ENCODE peak calls at places on chromosomes 7 and 10, in four cellular contexts. M is upper lobe of right lung, I is cardiac muscle cell, J is dorsolateral prefrontal cortex. R is an unnamed sample.

GRCh38 chr10:18332048-18332447 is 191.8 kb downstream of the CACNB2 start:
- DNase-seq in I (peak), J (no peak), M (no peak), R (no peak)

GRCh38 chr7:134690614-134691504 is 44.2 kb downstream of the BPGM start:
- DNase-seq in I (no peak), M (no peak), J (peak), R (no peak)

GRCh38 chr7:65216469-65216868 is 157.2 kb upstream of the ZNF92 start:
- DNase-seq in J (no peak), I (peak), M (peak), R (peak)

GRCh38 chr7:98521089-98521692 is 95.9 kb upstream of the NPTX2 start:
- DNase-seq in I (no peak), J (no peak), M (peak), R (no peak)

GRCh38 chr7:70833726-70834125 is 298.2 kb upstream of the GALNT17 start:
- DNase-seq in J (no peak), M (no peak), I (no peak), R (no peak)

GRCh38 chr7:144036302-144036858 is 12.4 kb upstream of the OR2A5 start:
- DNase-seq in J (no peak), M (no peak), I (no peak), R (no peak)

GRCh38 chr10:22381262-22381661 is 36.0 kb downstream of the SPAG6 start:
- DNase-seq in I (no peak), J (no peak), M (no peak), R (no peak)

GRCh38 chr7:116142374-116142773 is 68.0 kb upstream of the TES start:
- DNase-seq in J (no peak), I (no peak), M (no peak), R (no peak)

GRCh38 chr7:22116451-22117027 is 170.8 kb upstream of the CDCA7L start:
- DNase-seq in I (no peak), M (no peak), J (no peak), R (no peak)

GRCh38 chr7:153413540-153414287 is 638.5 kb upstream of the DPP6 start:
- DNase-seq in M (no peak), J (no peak), I (no peak), R (no peak)

GRCh38 chr7:69018200-69018599 is 580.1 kb upstream of the AUTS2 start:
- DNase-seq in J (no peak), M (no peak), I (peak), R (no peak)

GRCh38 chr10:28411648-28412047 is 108.8 kb upstream of the MPP7 start:
- DNase-seq in J (no peak), M (no peak), I (no peak), R (no peak)

GRCh38 chr7:32957326-32958045 is at the start of gene FKBP9:
- DNase-seq in J (peak), M (peak), I (peak), R (no peak)

GRCh38 chr10:10533417-10533816 is 484.3 kb upstream of the CELF2 start:
- DNase-seq in J (no peak), I (no peak), M (no peak), R (no peak)

GRCh38 chr10:59362991-59363390 is 642 bp upstream of the FAM13C start:
- DNase-seq in M (peak), I (peak), J (peak), R (no peak)

GRCh38 chr10:95755511-95756004 is 405 bp upstream of the ENTPD1 start:
- DNase-seq in I (peak), M (no peak), J (no peak), R (no peak)

GRCh38 chr7:117827861-117828260 is 45.4 kb downstream of the CTTNBP2 start:
- DNase-seq in J (no peak), I (no peak), M (no peak), R (peak)

GRCh38 chr7:26040085-26040484 is 111.9 kb upstream of the NFE2L3 start:
- DNase-seq in J (no peak), M (no peak), I (no peak), R (no peak)

GRCh38 chr7:45712057-45712689 is 138.0 kb downstream of the ADCY1 start:
- DNase-seq in I (no peak), M (peak), J (peak), R (no peak)

GRCh38 chr10:72337039-72337629 is 17.6 kb downstream of the DNAJB12 start:
- DNase-seq in M (peak), I (peak), J (peak), R (no peak)

GRCh38 chr7:91784469-91784868 is 96.0 kb downstream of the MTERF1 start:
- DNase-seq in I (peak), M (no peak), J (no peak), R (peak)

GRCh38 chr10:14909101-14909500 is 30.4 kb downstream of the SUV39H2 start:
- DNase-seq in J (no peak), M (no peak), I (no peak), R (no peak)

GRCh38 chr10:86506499-86506898 is 15.1 kb downstream of the WAPL start:
- DNase-seq in J (no peak), I (no peak), M (no peak), R (no peak)

GRCh38 chr10:122154034-122154732 is 116.9 kb upstream of the BTBD16 start:
- DNase-seq in J (no peak), I (no peak), M (peak), R (no peak)

GRCh38 chr7:100192951-100193350 is 15.2 kb downstream of the STAG3 start:
- DNase-seq in I (no peak), J (no peak), M (no peak), R (no peak)

GRCh38 chr10:48455392-48456151 is 149.1 kb downstream of the MAPK8 start:
- DNase-seq in M (peak), I (no peak), J (no peak), R (no peak)

GRCh38 chr7:17123020-17123419 is 175.4 kb upstream of the AHR start:
- DNase-seq in M (no peak), J (no peak), I (no peak), R (peak)

GRCh38 chr7:40197527-40197926 is 62.7 kb downstream of the SUGCT start:
- DNase-seq in I (no peak), M (no peak), J (no peak), R (no peak)

GRCh38 chr7:22697897-22698645 is 28.9 kb upstream of the IL6 start:
- DNase-seq in M (no peak), J (no peak), I (no peak), R (no peak)

GRCh38 chr10:127374074-127374680 is 174.9 kb upstream of the NPS start:
- DNase-seq in M (no peak), J (no peak), I (no peak), R (no peak)

GRCh38 chr7:138945806-138946205 is 35.4 kb downstream of the KIAA1549 start:
- DNase-seq in I (no peak), M (no peak), J (no peak), R (no peak)

GRCh38 chr10:110965216-110965615 is 45.8 kb downstream of the SHOC2 start:
- DNase-seq in I (no peak), J (no peak), M (no peak), R (no peak)

GRCh38 chr10:119726291-119727261 is 726 bp downstream of the INPP5F start:
- DNase-seq in I (peak), M (no peak), J (no peak), R (no peak)

GRCh38 chr10:17673517-17674051 is 29.6 kb downstream of the STAM start:
- DNase-seq in M (no peak), J (no peak), I (peak), R (peak)

GRCh38 chr10:122709971-122710370 is 10.3 kb upstream of the C10orf120 start:
- DNase-seq in I (no peak), J (no peak), M (no peak), R (no peak)

GRCh38 chr10:89389254-89389653 is 3.2 kb upstream of the IFIT1 start:
- DNase-seq in M (no peak), I (no peak), J (no peak), R (no peak)
- TF ChIP-seq CTCF in M (peak), I (peak), J (peak), R (peak)

DNA sequence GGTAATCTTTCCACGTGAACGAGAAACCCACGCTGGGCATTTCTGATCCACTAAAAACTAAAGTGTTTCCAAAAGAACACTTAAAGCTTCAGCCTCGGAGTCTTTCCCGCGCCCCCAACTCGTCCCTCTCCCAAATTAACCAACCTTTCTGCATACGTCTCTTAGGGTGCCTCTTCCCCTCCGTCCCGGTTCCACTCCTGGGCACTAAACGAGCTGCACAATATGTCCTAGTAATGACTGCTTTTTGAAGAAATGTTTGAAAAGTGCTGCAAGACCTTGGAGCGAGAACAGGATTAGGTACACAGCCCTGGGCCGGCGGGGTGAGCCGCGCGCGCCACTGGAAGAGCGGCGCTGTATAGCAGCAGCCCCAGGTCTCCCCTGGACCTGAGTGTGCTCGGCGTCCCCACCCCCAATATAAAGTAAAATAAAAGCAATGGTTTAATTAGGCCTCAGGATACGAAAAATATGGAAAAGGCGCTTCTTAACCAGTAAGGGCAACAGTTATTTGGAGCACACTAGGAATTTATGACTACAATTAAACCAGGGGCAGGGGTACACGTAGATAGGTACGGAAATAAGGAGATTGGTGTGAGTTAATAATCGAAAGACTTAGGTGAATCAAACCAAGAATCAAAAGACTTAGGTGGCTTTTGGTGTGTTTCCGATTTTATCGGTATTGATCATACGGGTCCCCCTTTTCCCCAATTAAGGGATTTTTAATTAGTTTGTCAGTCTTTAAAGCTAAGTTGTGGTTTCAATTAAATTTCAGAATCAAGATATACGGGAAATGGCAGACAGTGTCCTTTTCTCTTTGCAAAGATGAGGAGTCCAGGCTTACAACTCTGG is 1.9 kb downstream of the TET1 start:
- DNase-seq in M (no peak), J (peak), I (peak), R (no peak)
- H3K4me3 ChIP-seq in M (peak), J (peak), I (peak), R (peak)

GRCh38 chr7:73894851-73895441 is 34.0 kb downstream of the TMEM270 start:
- DNase-seq in M (peak), I (no peak), J (no peak), R (no peak)
- TF ChIP-seq CTCF in M (no peak), I (peak), J (no peak), R (no peak)

DNA sequence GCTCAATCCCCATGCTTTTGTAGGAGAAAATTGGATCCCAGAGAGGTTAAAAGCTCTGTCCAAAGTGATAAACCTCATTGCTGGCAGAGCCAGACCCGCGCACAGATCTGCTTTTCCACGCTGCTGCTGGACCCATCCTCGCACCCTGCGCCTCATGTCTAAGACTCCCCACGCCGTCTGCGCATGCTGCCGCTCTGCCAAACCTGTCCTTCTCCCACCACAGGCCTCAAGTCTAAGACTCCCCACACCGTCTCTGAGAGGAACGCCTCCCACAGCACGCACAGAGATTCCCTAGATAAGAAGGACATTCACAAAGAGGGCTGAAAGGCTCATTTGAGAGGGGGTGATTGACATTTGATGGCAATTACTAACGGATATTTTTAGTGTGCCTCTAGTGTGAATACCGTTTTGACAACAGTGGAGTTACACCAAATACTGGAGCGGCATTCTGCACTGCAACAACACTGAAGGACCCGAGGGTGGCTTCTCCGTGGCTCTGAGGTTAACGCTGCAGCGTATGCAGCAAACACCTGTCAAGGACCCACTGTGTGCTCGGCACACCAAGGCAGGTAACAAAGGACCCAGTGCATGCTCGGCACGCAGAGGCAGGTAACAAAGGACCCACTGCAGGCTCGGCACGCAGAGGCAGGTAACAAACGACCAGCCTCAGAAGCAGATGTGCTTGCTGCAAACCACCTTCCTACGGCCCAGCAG is 231.4 kb downstream of the DNAJB6 start:
- DNase-seq in I (no peak), M (no peak), J (no peak), R (no peak)
- H3K4me3 ChIP-seq in I (no peak), M (peak), J (peak), R (peak)

GRCh38 chr7:150736864-150737263 is 354 bp upstream of the GIMAP5 start:
- DNase-seq in M (no peak), I (no peak), J (no peak), R (no peak)

GRCh38 chr7:150737265-150738055 is at the start of gene GIMAP5:
- DNase-seq in M (no peak), I (no peak), J (no peak), R (no peak)

GRCh38 chr7:150738092-150739044 is 1.1 kb downstream of the GIMAP5 start:
- DNase-seq in J (no peak), I (no peak), M (no peak), R (no peak)

GRCh38 chr7:150740053-150740452 is 2.8 kb downstream of the GIMAP5 start:
- DNase-seq in J (no peak), M (no peak), I (no peak), R (no peak)

GRCh38 chr7:150739045-150739432 is 1.8 kb downstream of the GIMAP5 start:
- DNase-seq in J (no peak), I (no peak), M (no peak), R (no peak)
- TF ChIP-seq CTCF in J (no peak), I (no peak), M (peak), R (no peak)

GRCh38 chr7:155749578-155749977 is 62.7 kb downstream of the SHH start:
- DNase-seq in I (no peak), J (no peak), M (no peak), R (no peak)

GRCh38 chr7:155746188-155746587 is 66.1 kb downstream of the SHH start:
- DNase-seq in M (no peak), I (no peak), J (no peak), R (no peak)

GRCh38 chr7:155743197-155743596 is 69.1 kb downstream of the SHH start:
- DNase-seq in J (no peak), M (no peak), I (no peak), R (no peak)

GRCh38 chr7:155744931-155745683 is 67.2 kb downstream of the SHH start:
- DNase-seq in J (no peak), M (no peak), I (no peak), R (no peak)

DNA sequence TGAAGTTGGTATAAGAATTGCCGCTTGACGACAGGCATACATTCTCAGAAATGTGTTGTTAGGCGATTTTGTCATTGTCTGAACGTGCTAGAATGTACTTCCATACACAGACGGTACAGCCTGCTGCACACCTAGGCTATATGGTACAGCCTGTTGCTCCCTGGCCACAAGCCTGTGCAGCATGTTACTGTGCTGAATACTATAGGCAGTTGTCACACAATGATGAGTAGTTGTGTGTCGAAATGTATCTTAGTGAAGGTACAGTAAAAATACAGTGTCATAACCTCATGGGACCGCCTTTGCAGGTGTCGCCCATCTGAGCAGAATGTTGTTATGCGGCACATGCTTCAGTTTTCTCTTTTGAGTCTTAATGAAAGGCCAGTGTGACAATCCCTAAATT is 66.5 kb downstream of the SHH start:
- DNase-seq in I (no peak), J (no peak), M (no peak), R (no peak)
- H3K4me3 ChIP-seq in I (no peak), J (no peak), M (no peak), R (no peak)

GRCh38 chr7:50308301-50309129 is 4.0 kb downstream of the IKZF1 start:
- DNase-seq in I (no peak), J (no peak), M (no peak), R (no peak)

GRCh38 chr7:50306491-50307367 is 2.2 kb downstream of the IKZF1 start:
- DNase-seq in J (no peak), I (no peak), M (no peak), R (no peak)

GRCh38 chr7:50305697-50306300 is 1.3 kb downstream of the IKZF1 start:
- DNase-seq in M (no peak), I (no peak), J (no peak), R (no peak)

GRCh38 chr7:50309130-50309478 is 4.6 kb downstream of the IKZF1 start:
- DNase-seq in M (no peak), I (no peak), J (no peak), R (no peak)

GRCh38 chr7:50307368-50308012 is 3.0 kb downstream of the IKZF1 start:
- DNase-seq in M (no peak), I (peak), J (no peak), R (no peak)
- TF ChIP-seq CTCF in M (no peak), I (no peak), J (no peak), R (no peak)

GRCh38 chr7:43265139-43265538 is 152.7 kb downstream of the HECW1 start:
- DNase-seq in I (no peak), J (no peak), M (no peak), R (no peak)
- H3K4me3 ChIP-seq in I (no peak), J (no peak), M (no peak), R (no peak)

DNA sequence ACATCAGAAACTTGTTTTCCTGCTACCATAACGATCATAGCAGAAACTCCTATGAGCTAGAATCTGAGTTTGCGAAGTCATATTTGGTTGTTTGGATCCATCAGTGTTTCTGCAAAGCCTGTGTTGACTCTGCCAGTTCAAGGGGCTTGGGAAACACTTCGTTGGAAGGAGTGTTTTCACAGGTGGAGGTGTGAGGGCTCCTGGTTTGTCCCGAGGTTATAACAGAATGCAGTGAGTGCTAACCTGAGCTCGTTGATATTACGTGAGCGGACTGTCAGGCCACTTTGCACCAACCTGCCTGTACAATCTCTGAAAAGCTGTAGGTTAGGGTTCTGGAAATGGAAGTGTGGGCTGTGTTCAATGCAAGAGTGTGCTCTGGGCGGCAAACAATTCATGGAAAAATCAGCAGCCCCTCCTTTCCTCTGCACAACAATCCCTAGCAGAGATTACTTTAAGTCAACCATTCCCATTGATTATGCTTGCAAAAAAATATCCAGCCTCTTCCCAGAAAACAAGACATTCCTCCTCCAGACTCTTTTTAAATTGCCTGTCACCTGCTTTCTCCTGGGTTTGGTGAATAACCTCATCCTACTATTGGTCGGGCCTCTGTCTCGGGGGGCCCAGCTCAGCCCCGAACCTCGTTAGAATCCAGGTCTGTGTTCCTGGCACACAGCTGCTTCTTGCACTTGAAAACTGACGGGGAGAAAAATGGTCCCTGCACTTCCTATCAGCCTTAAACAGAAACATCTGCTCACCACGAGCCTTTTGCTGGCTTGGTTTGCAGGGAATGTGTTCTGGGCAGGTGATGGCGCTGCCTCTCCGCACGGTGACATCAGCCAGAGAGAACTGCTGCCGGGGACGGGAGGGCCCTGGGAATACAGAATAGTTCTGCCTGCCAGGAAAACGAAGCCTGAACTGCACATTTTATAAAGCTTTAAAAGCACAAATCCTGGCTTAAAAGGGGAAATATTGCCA is 622.2 kb downstream of the TYW1 start:
- DNase-seq in I (peak), J (peak), M (no peak), R (no peak)
- TF ChIP-seq CTCF in I (no peak), J (no peak), M (no peak), R (no peak)

GRCh38 chr10:37667736-37668135 is 189.7 kb downstream of the ZNF248 start:
- DNase-seq in M (no peak), J (no peak), I (no peak), R (no peak)
- H3K4me3 ChIP-seq in M (no peak), J (no peak), I (no peak), R (no peak)

R was measured in HFF-Myc.